ENCODE peak calls at places on chromosomes 11 and 22, in eight cellular contexts. Q is NB4, X is ovary, P is uterus, O is breast epithelium, I is body of pancreas, D is IMR-90, R is A549. A is an unnamed sample.

GRCh38 chr22:43561421-43562178 is 149.8 kb downstream of the MPPED1 start:
- DNase-seq in Q (no peak), R (no peak), D (no peak), I (no peak), O (no peak), P (no peak), X (no peak), A (no peak)

GRCh38 chr22:22709719-22710445 is 65.5 kb downstream of the GGTLC2 start:
- DNase-seq in D (no peak), I (no peak), Q (peak; percentile 26), O (no peak), X (no peak), P (no peak), R (no peak), A (peak; percentile 10)

GRCh38 chr11:133964946-133965632 is 8.3 kb upstream of the IGSF9B start:
- DNase-seq in P (peak; percentile 50), O (peak; percentile 62), D (no peak), R (no peak), X (no peak), I (no peak), Q (peak; percentile 44), A (no peak)

GRCh38 chr11:128892866-128893565 is 1.9 kb downstream of the KCNJ5 start:
- DNase-seq in O (peak; percentile 52), Q (no peak), I (peak; percentile 74), P (no peak), X (no peak), R (no peak), D (no peak), A (no peak)

GRCh38 chr11:26323837-26324236 is 8.1 kb upstream of the ANO3 start:
- DNase-seq in Q (no peak), P (no peak), O (no peak), X (no peak), D (no peak), R (no peak), I (no peak), A (no peak)

GRCh38 chr11:18137186-18137800 is 4.9 kb downstream of the MRGPRX3 start:
- DNase-seq in I (no peak), P (no peak), D (no peak), O (no peak), R (no peak), X (no peak), Q (no peak), A (no peak)

GRCh38 chr11:132456735-132457328 is 1075.5 kb downstream of the OPCML start:
- DNase-seq in Q (no peak), I (no peak), X (no peak), D (no peak), P (no peak), O (no peak), R (no peak), A (no peak)

GRCh38 chr11:122852071-122852831 is 14.0 kb downstream of the CRTAM start:
- DNase-seq in O (no peak), R (no peak), D (peak; percentile 53), I (no peak), X (no peak), Q (peak; percentile 33), P (no peak), A (no peak)

GRCh38 chr11:32947985-32948384 is 55.4 kb downstream of the QSER1 start:
- DNase-seq in I (no peak), P (no peak), O (no peak), D (no peak), R (no peak), Q (no peak), X (no peak), A (no peak)

GRCh38 chr11:47003180-47003877 is 66.8 kb downstream of the CSTPP1 start:
- DNase-seq in R (no peak), O (peak; percentile 54), P (no peak), Q (peak; percentile 46), D (no peak), I (peak; percentile 61), X (no peak), A (no peak)

GRCh38 chr22:50699001-50699753 is 26.6 kb downstream of the SHANK3 start:
- DNase-seq in O (no peak), D (no peak), R (no peak), P (no peak), I (no peak), X (no peak), Q (no peak), A (no peak)

GRCh38 chr11:8584096-8584495 is 9.9 kb downstream of the STK33 start:
- DNase-seq in D (peak; percentile 47), O (no peak), Q (no peak), X (no peak), R (no peak), P (no peak), I (no peak), A (no peak)

GRCh38 chr11:65297026-65297667 is 17.5 kb upstream of the CDC42EP2 start:
- DNase-seq in D (no peak), P (no peak), Q (no peak), X (no peak), R (no peak), O (no peak), I (no peak), A (no peak)

GRCh38 chr11:8080674-8081590 is at the start of gene TUB:
- DNase-seq in O (no peak), D (no peak), I (no peak), P (no peak), X (peak; percentile 65), Q (no peak), R (peak; percentile 65), A (no peak)

GRCh38 chr11:31968774-31969433 is 122.0 kb upstream of the RCN1 start:
- DNase-seq in Q (no peak), D (peak; percentile 61), I (peak; percentile 13), R (no peak), P (peak; percentile 19), O (no peak), X (no peak), A (no peak)

GRCh38 chr11:129283141-129283540 is 91.0 kb upstream of the ARHGAP32 start:
- DNase-seq in O (no peak), I (peak; percentile 49), X (no peak), P (no peak), Q (no peak), R (no peak), D (no peak), A (no peak)

GRCh38 chr22:47038206-47038835 is 275.9 kb downstream of the TBC1D22A start:
- DNase-seq in I (no peak), Q (no peak), D (no peak), X (no peak), O (no peak), R (no peak), P (no peak), A (no peak)

GRCh38 chr22:40819741-40820140 is 595 bp upstream of the SLC25A17 start:
- DNase-seq in R (no peak), I (no peak), Q (peak; percentile 53), O (no peak), D (peak; percentile 42), X (no peak), P (peak; percentile 31), A (no peak)

GRCh38 chr22:40813912-40814315 is 5.2 kb downstream of the SLC25A17 start:
- DNase-seq in P (no peak), I (no peak), O (no peak), D (no peak), R (no peak), X (no peak), Q (no peak), A (no peak)

GRCh38 chr22:40818747-40819662 is at the start of gene SLC25A17:
- DNase-seq in P (peak; percentile 88), R (peak; percentile 78), O (peak; percentile 87), Q (peak; percentile 91), X (peak; percentile 93), D (peak; percentile 69), I (peak; percentile 91), A (peak; percentile 98)

GRCh38 chr22:40818192-40818746 is 877 bp downstream of the SLC25A17 start:
- DNase-seq in Q (peak; percentile 17), X (no peak), O (no peak), D (no peak), I (no peak), R (no peak), P (no peak), A (no peak)

DNA sequence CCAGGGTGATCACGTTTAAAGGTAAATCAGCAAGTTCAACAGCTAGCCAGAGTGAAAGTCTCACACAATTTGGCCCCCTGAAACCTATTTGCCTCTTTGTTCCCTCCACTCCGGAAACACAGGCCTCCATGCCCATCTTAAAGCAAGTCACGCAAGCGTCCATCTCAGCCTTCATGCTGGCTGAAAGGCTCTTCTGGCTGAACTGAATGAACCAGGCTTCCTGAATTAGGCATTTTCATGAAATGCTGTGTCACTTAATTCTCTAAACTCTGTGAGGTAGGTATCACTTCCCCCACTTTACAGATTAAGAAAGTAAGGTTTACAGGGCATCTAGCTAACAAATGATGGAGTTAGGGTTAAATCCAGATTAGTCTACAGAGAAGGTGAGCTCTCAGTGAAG is 1.4 kb downstream of the SLC25A17 start:
- DNase-seq in X (no peak), P (no peak), O (no peak), Q (no peak), D (no peak), I (no peak), R (no peak), A (no peak)
- TF ChIP-seq POLR2A in X (no peak), P (no peak), O (no peak), Q (no peak), D (no peak), I (no peak), R (no peak), A (no peak)

GRCh38 chr22:24485608-24486007 is 9.5 kb upstream of the UPB1 start:
- DNase-seq in P (no peak), I (no peak), O (no peak), D (no peak), R (no peak), Q (no peak), X (no peak), A (no peak)
- TF ChIP-seq CTCF in P (no peak), I (no peak), O (no peak), D (no peak), R (peak; percentile 11), Q (no peak), X (no peak), A (no peak)

GRCh38 chr22:35542157-35542971 is 1.7 kb downstream of the RASD2 start:
- DNase-seq in X (no peak), D (no peak), Q (no peak), R (no peak), O (no peak), I (no peak), P (no peak), A (no peak)
- H3K4me3 ChIP-seq in X (no peak overlapping the region), D (no peak overlapping the region), Q (no peak overlapping the region), R (no peak overlapping the region), O (no peak overlapping the region), I (no peak overlapping the region), P (no peak overlapping the region), A (no peak overlapping the region)

GRCh38 chr22:37545703-37546435 is 14.4 kb upstream of the CDC42EP1 start:
- DNase-seq in X (peak; percentile 98), I (peak; percentile 84), Q (no peak), P (peak; percentile 97), O (peak; percentile 95), R (peak; percentile 79), D (peak; percentile 90), A (peak; percentile 98)
- TF ChIP-seq POLR2A in X (peak; percentile 89), I (peak; percentile 61), Q (no peak), P (peak; percentile 57), O (peak; percentile 72), R (peak; percentile 61), D (peak; percentile 49), A (no peak)

GRCh38 chr11:2885017-2885675 is 429 bp downstream of the CDKN1C start:
- DNase-seq in Q (peak; percentile 63), I (peak; percentile 58), D (peak; percentile 36), R (no peak), O (peak; percentile 69), X (peak; percentile 77), P (peak; percentile 58), A (no peak)
- TF ChIP-seq CTCF in Q (no peak), I (peak; percentile 8), D (peak; percentile 50), R (peak; percentile 28), O (no peak), X (no peak), P (no peak), A (no peak)